ENCODE peak calls at places on chromosomes 11 and 22, in seven cellular contexts. Y is fibroblast of pulmonary artery; A is iris pigment epithelial cell; Z is COR-L47; X is RCC 7860; N is HEK293T; F is stimulated activated CD8-positive, alpha-beta memory T cell treated with anti-CD3 and anti-CD28 coated beads, Interleukin-4, amount 100 ng/mL, for 4 hours. Q is an unnamed sample.

GRCh38 chr11:57251491-57252104 is 14.5 kb upstream of the APLNR start:
- DNase-seq in Y (peak; percentile 80), X (no peak), A (peak; percentile 48), F (no peak), Z (no peak), N (no peak), Q (peak; percentile 16)

GRCh38 chr11:82899191-82899820 is 924 bp downstream of the PRCP start:
- DNase-seq in Y (no peak), X (no peak), F (no peak), A (no peak), N (no peak), Z (no peak), Q (no peak)

GRCh38 chr11:130181295-130182272 is 22.0 kb downstream of the ST14 start:
- DNase-seq in F (no peak), N (no peak), A (peak; percentile 84), X (peak; percentile 78), Y (peak; percentile 71), Z (peak; percentile 86), Q (peak; percentile 20)

GRCh38 chr22:22913989-22914388 is 26.4 kb downstream of the IGLL5 start:
- DNase-seq in X (no peak), F (no peak), N (no peak), Y (no peak), A (no peak), Z (no peak), Q (no peak)

GRCh38 chr11:129785383-129786111 is 30.1 kb upstream of the TMEM45B start:
- DNase-seq in N (peak; percentile 13), Y (peak; percentile 49), F (no peak), X (no peak), A (peak; percentile 8), Z (peak; percentile 37), Q (no peak)

GRCh38 chr11:115488945-115489344 is 15.3 kb downstream of the CADM1 start:
- DNase-seq in Y (no peak), F (no peak), A (peak; percentile 76), Z (no peak), X (peak; percentile 93), N (no peak), Q (peak; percentile 68)

GRCh38 chr11:134476435-134477021 is 64.5 kb upstream of the B3GAT1 start:
- DNase-seq in N (peak; percentile 33), Z (no peak), X (no peak), F (no peak), Y (no peak), A (no peak), Q (no peak)

GRCh38 chr11:35362571-35362980 is 56.8 kb downstream of the SLC1A2 start:
- DNase-seq in N (no peak), F (no peak), X (no peak), Y (no peak), Z (no peak), A (no peak), Q (no peak)

GRCh38 chr11:61898247-61898582 is 6.9 kb upstream of the FADS3 start:
- DNase-seq in N (no peak), A (no peak), X (no peak), F (no peak), Y (no peak), Z (no peak), Q (no peak)

GRCh38 chr11:109511598-109511997 is 89.6 kb downstream of the C11orf87 start:
- DNase-seq in Y (no peak), Z (no peak), F (no peak), A (no peak), N (no peak), X (no peak), Q (no peak)

GRCh38 chr11:114366331-114367243 is 33.7 kb downstream of the C11orf71 start:
- DNase-seq in Z (no peak), A (peak; percentile 89), X (peak; percentile 93), Y (peak; percentile 88), N (no peak), F (no peak), Q (peak; percentile 76)

GRCh38 chr11:22703040-22703439 is 36.6 kb downstream of the GAS2 start:
- DNase-seq in F (no peak), X (peak; percentile 38), A (peak; percentile 85), Z (peak; percentile 16), Y (peak; percentile 88), N (peak; percentile 39), Q (peak; percentile 86)

GRCh38 chr11:35391922-35392813 is 27.2 kb downstream of the SLC1A2 start:
- DNase-seq in Y (peak; percentile 82), N (peak; percentile 83), A (peak; percentile 79), F (peak; percentile 66), X (peak; percentile 44), Z (peak; percentile 78), Q (peak; percentile 76)

GRCh38 chr11:61133956-61134662 is 27.1 kb downstream of the VPS37C start:
- DNase-seq in N (no peak), A (no peak), X (no peak), F (no peak), Y (no peak), Z (no peak), Q (no peak)

GRCh38 chr22:45413368-45414211 is at the start of the genes RIBC2 and SMC1B:
- DNase-seq in X (no peak), Z (peak; percentile 90), N (peak; percentile 84), A (peak; percentile 68), Y (peak; percentile 80), F (peak; percentile 56), Q (peak; percentile 79)

GRCh38 chr22:47156352-47157092 is 394.1 kb downstream of the TBC1D22A start:
- DNase-seq in A (no peak), F (no peak), Z (no peak), Y (no peak), X (no peak), N (no peak), Q (no peak)

GRCh38 chr22:41998361-41999261 is at the start of gene WBP2NL:
- DNase-seq in N (peak; percentile 3), Y (peak; percentile 80), A (peak; percentile 83), Z (no peak), X (no peak), F (peak; percentile 80), Q (peak; percentile 80)

GRCh38 chr11:130909650-130910049 is 6.6 kb downstream of the SNX19 start:
- DNase-seq in X (no peak), Z (no peak), N (no peak), F (no peak), Y (peak; percentile 85), A (peak; percentile 97), Q (peak; percentile 68)

GRCh38 chr11:48017105-48017874 is 36.9 kb downstream of the PTPRJ start:
- DNase-seq in Y (no peak), A (no peak), N (no peak), X (no peak), F (no peak), Z (no peak), Q (no peak)